ENCODE peak calls at places on chromosomes 5 and 9, in four cellular contexts. One of them, this sample, is unnamed.
A peak's percentile ranks its signal among the peaks of the same experiment; 100 is the strongest.

GRCh38 chr5:96668725-96669124 is 6.5 kb downstream of the CAST start:
- DNase-seq in MM.1S: no peak
- DNase-seq in kidney epithelial cell: no peak
- DNase-seq in cardiac fibroblast: no peak
- DNase-seq in this sample: no peak

GRCh38 chr5:17154211-17154996 is 63.0 kb upstream of the BASP1 start:
- DNase-seq in MM.1S: no peak
- DNase-seq in kidney epithelial cell: peak; percentile 65
- DNase-seq in cardiac fibroblast: peak; percentile 88
- DNase-seq in this sample: no peak

GRCh38 chr9:35519697-35520403 is 29.9 kb downstream of the RUSC2 start:
- DNase-seq in MM.1S: no peak
- DNase-seq in kidney epithelial cell: no peak
- DNase-seq in cardiac fibroblast: peak; percentile 49
- DNase-seq in this sample: no peak

GRCh38 chr9:4994166-4994890 is 9.3 kb downstream of the JAK2 start:
- DNase-seq in MM.1S: no peak
- DNase-seq in kidney epithelial cell: no peak
- DNase-seq in cardiac fibroblast: no peak
- DNase-seq in this sample: no peak

GRCh38 chr5:10679336-10679988 is 81.6 kb downstream of the DAP start:
- DNase-seq in MM.1S: no peak
- DNase-seq in kidney epithelial cell: no peak
- DNase-seq in cardiac fibroblast: no peak
- DNase-seq in this sample: no peak

GRCh38 chr5:83255268-83255667 is 177.9 kb downstream of the XRCC4 start:
- DNase-seq in MM.1S: no peak
- DNase-seq in kidney epithelial cell: no peak
- DNase-seq in cardiac fibroblast: peak; percentile 57
- DNase-seq in this sample: no peak

GRCh38 chr9:19922476-19923118 is 133.8 kb upstream of the SLC24A2 start:
- DNase-seq in MM.1S: no peak
- DNase-seq in kidney epithelial cell: no peak
- DNase-seq in cardiac fibroblast: peak; percentile 77
- DNase-seq in this sample: no peak

GRCh38 chr5:118441956-118442355 is 546.4 kb downstream of the DTWD2 start:
- DNase-seq in MM.1S: no peak
- DNase-seq in kidney epithelial cell: no peak
- DNase-seq in cardiac fibroblast: no peak
- DNase-seq in this sample: no peak

GRCh38 chr9:72733896-72734295 is 212.5 kb downstream of the TMC1 start:
- DNase-seq in MM.1S: no peak
- DNase-seq in kidney epithelial cell: no peak
- DNase-seq in cardiac fibroblast: no peak
- DNase-seq in this sample: no peak

GRCh38 chr9:130688070-130688469 is 5.5 kb upstream of the EXOSC2 start:
- DNase-seq in MM.1S: no peak
- DNase-seq in kidney epithelial cell: no peak
- DNase-seq in cardiac fibroblast: no peak
- DNase-seq in this sample: no peak

GRCh38 chr9:96487030-96487396 is 37.0 kb downstream of the HABP4 start:
- DNase-seq in MM.1S: no peak
- DNase-seq in kidney epithelial cell: no peak
- DNase-seq in cardiac fibroblast: no peak
- DNase-seq in this sample: no peak

GRCh38 chr5:67380431-67380830 is 183.8 kb upstream of the CD180 start:
- DNase-seq in MM.1S: no peak
- DNase-seq in kidney epithelial cell: no peak
- DNase-seq in cardiac fibroblast: no peak
- DNase-seq in this sample: no peak

GRCh38 chr9:35333551-35333950 is 156.4 kb upstream of the RUSC2 start:
- DNase-seq in MM.1S: no peak
- DNase-seq in kidney epithelial cell: no peak
- DNase-seq in cardiac fibroblast: peak; percentile 88
- DNase-seq in this sample: no peak

GRCh38 chr5:163565931-163566608 is 60.7 kb downstream of the MAT2B start:
- DNase-seq in MM.1S: peak; percentile 45
- DNase-seq in kidney epithelial cell: no peak
- DNase-seq in cardiac fibroblast: peak; percentile 32
- DNase-seq in this sample: peak; percentile 18

GRCh38 chr5:133238426-133239205 is 186.8 kb downstream of the HSPA4 start:
- DNase-seq in MM.1S: no peak
- DNase-seq in kidney epithelial cell: no peak
- DNase-seq in cardiac fibroblast: no peak
- DNase-seq in this sample: no peak

GRCh38 chr5:133234911-133235310 is 183.1 kb downstream of the HSPA4 start:
- DNase-seq in MM.1S: no peak
- DNase-seq in kidney epithelial cell: no peak
- DNase-seq in cardiac fibroblast: no peak
- DNase-seq in this sample: no peak

GRCh38 chr5:133236976-133237375 is 185.2 kb downstream of the HSPA4 start:
- DNase-seq in MM.1S: no peak
- DNase-seq in kidney epithelial cell: no peak
- DNase-seq in cardiac fibroblast: no peak
- DNase-seq in this sample: no peak

GRCh38 chr5:133235696-133236426 is 184.0 kb downstream of the HSPA4 start:
- DNase-seq in MM.1S: no peak
- DNase-seq in kidney epithelial cell: no peak
- DNase-seq in cardiac fibroblast: no peak
- DNase-seq in this sample: peak; percentile 4

GRCh38 chr5:133236541-133236951 is 184.7 kb downstream of the HSPA4 start:
- DNase-seq in MM.1S: no peak
- DNase-seq in kidney epithelial cell: no peak
- DNase-seq in cardiac fibroblast: no peak
- DNase-seq in this sample: peak; percentile 8
- TF ChIP-seq CTCF in MM.1S: no peak
- TF ChIP-seq CTCF in kidney epithelial cell: no peak
- TF ChIP-seq CTCF in cardiac fibroblast: no peak
- TF ChIP-seq CTCF in this sample: no peak

GRCh38 chr9:68653141-68653595 is 51.9 kb upstream of the PIP5K1B start:
- DNase-seq in MM.1S: peak; percentile 90
- DNase-seq in kidney epithelial cell: no peak
- DNase-seq in cardiac fibroblast: no peak
- DNase-seq in this sample: no peak
- TF ChIP-seq CTCF in MM.1S: peak; percentile 41
- TF ChIP-seq CTCF in kidney epithelial cell: no peak
- TF ChIP-seq CTCF in cardiac fibroblast: no peak
- TF ChIP-seq CTCF in this sample: no peak

DNA sequence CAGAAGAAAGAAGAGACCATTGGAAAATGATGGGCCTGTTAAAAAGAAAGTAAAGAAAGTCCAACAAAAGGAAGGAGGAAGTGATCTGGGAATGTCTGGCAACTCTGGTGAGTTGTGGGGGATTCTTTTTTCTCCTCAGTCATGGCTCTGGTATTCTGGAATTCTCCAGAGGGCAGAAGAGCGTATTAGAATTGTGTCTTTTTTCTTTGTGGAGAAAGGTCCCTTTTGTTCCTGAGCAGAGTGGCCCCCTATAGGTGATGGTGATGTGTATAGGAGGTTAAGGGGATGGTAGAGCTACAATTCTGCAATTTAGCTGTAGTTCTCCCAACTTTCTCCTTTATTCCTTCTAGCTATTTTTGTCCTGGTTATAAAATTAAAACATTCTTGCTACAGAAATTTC is 1.6 kb upstream of the DHFR start:
- DNase-seq in MM.1S: no peak
- DNase-seq in kidney epithelial cell: no peak
- DNase-seq in cardiac fibroblast: peak; percentile 15
- DNase-seq in this sample: no peak
- TF ChIP-seq CTCF in MM.1S: peak; percentile 10
- TF ChIP-seq CTCF in kidney epithelial cell: peak; percentile 15
- TF ChIP-seq CTCF in cardiac fibroblast: no peak
- TF ChIP-seq CTCF in this sample: no peak

GRCh38 chr5:85921590-85921989 is 696.2 kb upstream of the COX7C start:
- DNase-seq in MM.1S: peak; percentile 17
- DNase-seq in kidney epithelial cell: no peak
- DNase-seq in cardiac fibroblast: no peak
- DNase-seq in this sample: no peak
- TF ChIP-seq CTCF in MM.1S: no peak
- TF ChIP-seq CTCF in kidney epithelial cell: no peak
- TF ChIP-seq CTCF in cardiac fibroblast: no peak
- TF ChIP-seq CTCF in this sample: no peak

GRCh38 chr5:60841361-60841760 is 2.7 kb downstream of the ELOVL7 start:
- DNase-seq in MM.1S: no peak
- DNase-seq in kidney epithelial cell: no peak
- DNase-seq in cardiac fibroblast: no peak
- DNase-seq in this sample: no peak

GRCh38 chr5:60843693-60844428 is at the start of gene ELOVL7:
- DNase-seq in MM.1S: peak; percentile 90
- DNase-seq in kidney epithelial cell: no peak
- DNase-seq in cardiac fibroblast: no peak
- DNase-seq in this sample: peak; percentile 38

GRCh38 chr5:60842859-60843692 is 993 bp downstream of the ELOVL7 start:
- DNase-seq in MM.1S: peak; percentile 37
- DNase-seq in kidney epithelial cell: no peak
- DNase-seq in cardiac fibroblast: no peak
- DNase-seq in this sample: no peak

GRCh38 chr5:60846298-60846697 is 2.2 kb upstream of the ELOVL7 start:
- DNase-seq in MM.1S: no peak
- DNase-seq in kidney epithelial cell: no peak
- DNase-seq in cardiac fibroblast: no peak
- DNase-seq in this sample: no peak

GRCh38 chr5:60844429-60844890 is 391 bp upstream of the ELOVL7 start:
- DNase-seq in MM.1S: no peak
- DNase-seq in kidney epithelial cell: no peak
- DNase-seq in cardiac fibroblast: peak; percentile 45
- DNase-seq in this sample: no peak
- TF ChIP-seq CTCF in MM.1S: no peak
- TF ChIP-seq CTCF in kidney epithelial cell: no peak
- TF ChIP-seq CTCF in cardiac fibroblast: no peak
- TF ChIP-seq CTCF in this sample: no peak

DNA sequence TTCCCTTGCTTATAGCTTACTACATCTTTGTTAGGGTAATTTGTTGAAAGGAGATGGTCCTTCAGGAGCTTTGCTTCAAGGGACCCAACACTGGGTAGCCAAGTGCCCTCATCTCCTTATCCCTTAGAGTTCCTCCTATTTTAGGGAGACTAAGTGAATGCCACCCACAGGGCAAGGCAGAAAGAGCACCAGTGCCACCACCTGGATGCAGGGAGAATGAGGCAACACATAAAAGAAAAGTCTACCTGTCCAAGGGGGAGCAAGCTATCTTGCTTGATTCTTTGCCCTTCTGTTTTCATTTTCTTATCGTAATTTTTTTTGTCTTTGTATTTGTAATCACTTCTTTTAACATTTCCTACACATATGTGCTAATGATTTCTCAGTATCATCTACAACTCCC is 205.5 kb downstream of the NPR3 start:
- DNase-seq in MM.1S: peak; percentile 42
- DNase-seq in kidney epithelial cell: no peak
- DNase-seq in cardiac fibroblast: peak; percentile 67
- DNase-seq in this sample: no peak
- TF ChIP-seq CTCF in MM.1S: peak; percentile 53
- TF ChIP-seq CTCF in kidney epithelial cell: peak; percentile 46
- TF ChIP-seq CTCF in cardiac fibroblast: peak; percentile 67
- TF ChIP-seq CTCF in this sample: no peak

GRCh38 chr5:39652036-39652435 is 227.3 kb upstream of the DAB2 start:
- DNase-seq in MM.1S: no peak
- DNase-seq in kidney epithelial cell: no peak
- DNase-seq in cardiac fibroblast: no peak
- DNase-seq in this sample: no peak

GRCh38 chr5:39650234-39650816 is 225.5 kb upstream of the DAB2 start:
- DNase-seq in MM.1S: no peak
- DNase-seq in kidney epithelial cell: no peak
- DNase-seq in cardiac fibroblast: peak; percentile 53
- DNase-seq in this sample: no peak

DNA sequence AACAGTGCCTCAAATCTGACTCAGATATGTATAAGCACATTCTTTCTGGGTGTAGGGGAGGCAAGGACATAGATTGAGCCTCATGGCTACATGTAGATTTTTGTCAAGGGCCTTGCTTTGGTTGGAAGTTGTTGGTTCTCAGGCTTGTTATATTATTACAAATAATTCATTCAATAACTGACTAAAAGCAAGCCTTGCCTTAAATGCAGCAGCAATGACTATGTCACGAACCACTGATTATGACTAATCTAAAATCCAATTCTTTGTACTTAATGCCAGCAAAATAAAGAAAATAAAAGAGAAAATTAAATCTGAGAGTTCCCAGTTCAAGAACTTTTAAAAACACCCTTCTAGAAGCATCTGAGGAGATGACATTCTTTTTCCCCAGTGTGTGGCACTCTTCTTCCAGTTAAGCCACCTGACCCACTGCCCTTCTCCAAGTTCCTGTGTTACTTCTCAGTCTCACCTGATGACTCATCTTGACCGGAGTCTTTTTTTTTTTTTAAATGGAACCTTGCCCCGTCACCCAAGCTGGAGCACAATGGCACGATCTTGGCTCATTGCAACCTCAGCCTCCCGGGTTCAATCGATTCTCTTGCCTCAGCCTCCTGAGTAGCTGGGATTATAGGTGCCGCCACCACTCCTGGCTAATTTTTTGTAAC is 223.9 kb upstream of the DAB2 start:
- DNase-seq in MM.1S: peak; percentile 30
- DNase-seq in kidney epithelial cell: peak; percentile 60
- DNase-seq in cardiac fibroblast: peak; percentile 85
- DNase-seq in this sample: no peak
- TF ChIP-seq CTCF in MM.1S: peak; percentile 16
- TF ChIP-seq CTCF in kidney epithelial cell: no peak
- TF ChIP-seq CTCF in cardiac fibroblast: no peak
- TF ChIP-seq CTCF in this sample: no peak

DNA sequence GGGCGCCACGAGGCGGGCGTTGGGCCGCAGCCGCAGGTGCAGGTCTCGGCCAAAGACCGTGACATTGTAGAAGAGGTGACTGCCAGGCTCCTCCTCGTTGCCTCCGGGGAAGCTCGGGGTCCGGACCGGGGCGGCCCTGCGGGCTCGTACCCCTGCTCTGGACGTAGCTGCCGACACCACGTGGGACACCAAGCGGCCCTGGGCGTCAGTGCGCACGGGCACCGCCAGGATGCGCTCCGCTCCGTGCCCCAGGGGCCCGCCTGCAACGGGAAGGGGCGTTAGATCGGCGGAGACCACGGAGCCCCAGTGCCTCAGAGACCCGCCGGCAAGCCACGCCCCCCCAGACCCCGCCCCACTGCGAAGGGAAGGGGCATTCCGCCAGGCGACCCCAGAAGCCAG is 1.4 kb downstream of the ADAMTS2 start:
- DNase-seq in MM.1S: no peak
- DNase-seq in kidney epithelial cell: no peak
- DNase-seq in cardiac fibroblast: peak; percentile 59
- DNase-seq in this sample: no peak
- TF ChIP-seq CTCF in MM.1S: no peak
- TF ChIP-seq CTCF in kidney epithelial cell: peak; percentile 27
- TF ChIP-seq CTCF in cardiac fibroblast: peak; percentile 69
- TF ChIP-seq CTCF in this sample: no peak